ENCODE peak calls at places on chromosomes 7 and 10, in five cellular contexts. R is cardiac muscle cell, O is astrocyte, F is psoas muscle, Z is stomach. V is an unnamed sample. For H3K36me3, the result is how much of the 10 kb centered on the place peaks cover.

GRCh38 chr10:51896849-51897248 is 197.5 kb upstream of the CSTF2T start:
- DNase-seq in R (no peak), O (peak), F (no peak), Z (no peak), V (no peak)

GRCh38 chr7:66205736-66206080 is 574 bp downstream of the TPST1 start:
- DNase-seq in R (no peak), O (no peak), F (no peak), Z (no peak), V (no peak)

GRCh38 chr10:101896466-101896865 is 52.9 kb upstream of the KCNIP2 start:
- DNase-seq in R (no peak), O (peak), F (no peak), Z (no peak), V (no peak)

GRCh38 chr10:71998119-71998839 is 34.1 kb downstream of the CHST3 start:
- DNase-seq in R (no peak), O (no peak), F (no peak), Z (peak), V (no peak)

GRCh38 chr7:28729685-28730084 is 228.4 kb downstream of the TRIL start:
- DNase-seq in R (no peak), O (peak), F (no peak), Z (no peak), V (no peak)

GRCh38 chr10:77628906-77629730 is 8.5 kb downstream of the KCNMA1 start:
- DNase-seq in R (no peak), O (no peak), F (no peak), Z (no peak), V (no peak)

GRCh38 chr7:85023066-85023687 is 163.7 kb downstream of the SEMA3D start:
- DNase-seq in R (peak), O (peak), F (no peak), Z (no peak), V (peak)

GRCh38 chr10:110686037-110686436 is 41.9 kb downstream of the RBM20 start:
- DNase-seq in R (no peak), O (peak), F (no peak), Z (no peak), V (no peak)

GRCh38 chr7:132560105-132560504 is 16.2 kb downstream of the PLXNA4 start:
- DNase-seq in R (no peak), O (no peak), F (no peak), Z (no peak), V (no peak)

GRCh38 chr7:96388166-96388565 is 66.3 kb upstream of the SLC25A13 start:
- DNase-seq in R (no peak), O (peak), F (no peak), Z (no peak), V (no peak)

GRCh38 chr10:89887830-89888229 is 186.4 kb downstream of the KIF20B start:
- DNase-seq in R (no peak), O (no peak), F (no peak), Z (no peak), V (no peak)

GRCh38 chr7:151680810-151681209 is 161.1 kb upstream of the RHEB start:
- DNase-seq in R (no peak), O (no peak), F (peak), Z (peak), V (no peak)

GRCh38 chr7:93203496-93203895 is 22.8 kb downstream of the HEPACAM2 start:
- DNase-seq in R (no peak), O (no peak), F (no peak), Z (no peak), V (no peak)

GRCh38 chr10:79178614-79179403 is 110.0 kb downstream of the ZMIZ1 start:
- DNase-seq in R (peak), O (peak), F (no peak), Z (no peak), V (peak)

GRCh38 chr10:52226448-52226847 is 87.6 kb upstream of the DKK1 start:
- DNase-seq in R (no peak), O (peak), F (no peak), Z (no peak), V (no peak)

GRCh38 chr7:41869091-41869490 is 166.2 kb upstream of the INHBA start:
- DNase-seq in R (no peak), O (peak), F (no peak), Z (no peak), V (no peak)

GRCh38 chr10:126836009-126836408 is 69.2 kb upstream of the DOCK1 start:
- DNase-seq in R (no peak), O (no peak), F (no peak), Z (no peak), V (no peak)

GRCh38 chr7:101538596-101539459 is 90.3 kb downstream of the MYL10 start:
- DNase-seq in R (peak), O (no peak), F (peak), Z (peak), V (peak)

GRCh38 chr10:44627591-44628354 is 242.9 kb upstream of the CXCL12 start:
- DNase-seq in R (no peak), O (peak), F (no peak), Z (no peak), V (no peak)

GRCh38 chr10:101050206-101051069 is 11.4 kb upstream of the KAZALD1 start:
- DNase-seq in R (peak), O (no peak), F (peak), Z (peak), V (peak)

GRCh38 chr10:42421812-42422211 is 216.6 kb downstream of the ZNF33B start:
- DNase-seq in R (no peak), O (no peak), F (no peak), Z (no peak), V (no peak)

GRCh38 chr10:65753532-65753931 is 1172.3 kb upstream of the LRRTM3 start:
- DNase-seq in R (no peak), O (no peak), F (no peak), Z (no peak), V (no peak)

GRCh38 chr7:35691827-35692307 is 3.1 kb downstream of the HERPUD2 start:
- DNase-seq in R (peak), O (no peak), F (no peak), Z (no peak), V (no peak)

GRCh38 chr10:46550076-46550790 is 6.2 kb downstream of the GPRIN2 start:
- DNase-seq in R (no peak), O (no peak), F (peak), Z (peak), V (no peak)

GRCh38 chr10:132630666-132631347 is 93.2 kb downstream of the INPP5A start:
- DNase-seq in R (peak), O (no peak), F (peak), Z (peak), V (no peak)

GRCh38 chr7:120053390-120053961 is 219.5 kb upstream of the KCND2 start:
- DNase-seq in R (no peak), O (peak), F (no peak), Z (no peak), V (no peak)

GRCh38 chr7:140403878-140404564 is at the start of gene RAB19:
- DNase-seq in R (peak), O (no peak), F (no peak), Z (peak), V (no peak)

GRCh38 chr10:489335-489734 is 200.1 kb downstream of the DIP2C start:
- DNase-seq in R (no peak), O (no peak), F (peak), Z (peak), V (no peak)

GRCh38 chr7:145331076-145331475 is 495.2 kb upstream of the TPK1 start:
- DNase-seq in R (no peak), O (no peak), F (no peak), Z (no peak), V (no peak)

GRCh38 chr7:127905491-127906330 is 125.5 kb downstream of the LRRC4 start:
- DNase-seq in R (no peak), O (peak), F (no peak), Z (no peak), V (no peak)

GRCh38 chr7:111827863-111828504 is 265.7 kb upstream of the IMMP2L start:
- DNase-seq in R (no peak), O (peak), F (no peak), Z (no peak), V (peak)

GRCh38 chr10:70135046-70135445 is 2.4 kb upstream of the AIFM2 start:
- DNase-seq in R (no peak), O (no peak), F (no peak), Z (peak), V (no peak)

GRCh38 chr10:74213019-74213418 is 62.0 kb downstream of the ADK start:
- DNase-seq in R (no peak), O (no peak), F (no peak), Z (no peak), V (no peak)

GRCh38 chr7:134783294-134784069 is 4.0 kb downstream of the CALD1 start:
- DNase-seq in R (no peak), O (no peak), F (no peak), Z (no peak), V (no peak)
- H3K36me3 ChIP-seq in R (under half), O (under half), F (under half), Z (under half), V (under half)

DNA sequence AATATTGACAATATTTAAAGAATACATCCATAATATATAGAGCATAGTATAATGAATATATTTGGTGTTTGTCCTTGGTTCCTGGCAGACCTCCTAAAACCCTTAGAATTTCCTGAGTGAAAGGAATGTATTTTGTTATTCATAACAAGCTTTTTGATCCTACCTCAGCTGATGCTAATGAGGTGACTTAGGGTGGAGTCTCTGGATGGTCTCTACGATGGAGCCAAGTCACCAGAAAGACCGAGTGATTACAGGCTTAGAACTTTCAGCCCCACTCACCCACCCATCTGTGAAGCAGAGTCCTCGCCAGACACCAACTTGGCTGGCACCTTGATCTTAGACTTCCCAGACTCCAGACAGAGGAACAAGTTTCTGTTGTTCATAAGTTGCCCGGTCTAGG is 35.9 kb downstream of the UPF2 start:
- DNase-seq in R (no peak), O (no peak), F (no peak), Z (no peak), V (no peak)
- H3K36me3 ChIP-seq in R (under half), O (under half), F (half or more), Z (half or more), V (under half)

DNA sequence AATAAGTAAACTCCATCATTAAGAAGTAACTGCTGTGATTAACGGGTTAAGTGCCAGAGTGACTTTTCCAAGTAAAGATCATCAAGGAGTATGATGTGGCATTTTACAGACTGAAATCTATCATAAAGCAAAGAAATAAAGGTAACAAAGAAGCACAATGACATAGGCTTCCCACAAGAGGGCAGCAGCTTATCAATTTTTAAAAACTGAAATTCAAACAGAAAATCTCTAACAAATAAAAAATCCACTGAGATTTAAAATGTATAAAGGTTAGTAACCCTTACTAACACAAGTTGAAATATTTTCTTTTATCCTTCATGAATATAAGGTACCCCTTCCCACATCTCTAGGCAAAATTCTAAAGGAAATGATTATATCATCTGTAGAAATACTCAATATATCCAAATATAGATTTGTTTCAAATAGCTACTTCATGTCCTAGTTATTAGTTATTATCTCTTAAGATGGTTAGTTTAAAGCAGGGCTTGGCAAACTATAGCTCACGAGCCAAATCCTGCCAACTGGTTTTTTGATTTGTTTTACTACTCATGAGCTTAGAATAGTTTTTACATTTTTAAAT is 29.2 kb downstream of the FAM3C start:
- DNase-seq in R (peak), O (no peak), F (no peak), Z (no peak), V (peak)
- H3K36me3 ChIP-seq in R (under half), O (under half), F (under half), Z (under half), V (under half)

DNA sequence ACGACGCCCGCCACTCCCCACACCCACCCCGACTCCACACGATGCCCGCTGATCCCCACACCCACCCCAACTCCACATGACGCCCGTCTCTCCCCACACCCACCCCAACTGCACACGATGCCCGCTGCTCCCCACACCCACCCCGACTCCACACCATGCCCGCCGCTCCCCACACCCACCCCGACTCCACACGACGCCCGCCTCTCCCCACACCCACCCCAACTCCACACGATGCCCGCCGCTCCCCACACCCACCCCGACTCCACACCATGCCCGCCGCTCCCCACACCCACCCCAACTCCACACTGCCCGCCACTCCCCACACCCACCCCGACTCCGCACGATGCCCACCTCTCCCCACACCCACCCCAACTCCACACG is 317.0 kb downstream of the DNAJB6 start:
- DNase-seq in R (no peak), O (no peak), F (no peak), Z (no peak), V (no peak)
- H3K36me3 ChIP-seq in R (under half), O (under half), F (under half), Z (under half), V (under half)

DNA sequence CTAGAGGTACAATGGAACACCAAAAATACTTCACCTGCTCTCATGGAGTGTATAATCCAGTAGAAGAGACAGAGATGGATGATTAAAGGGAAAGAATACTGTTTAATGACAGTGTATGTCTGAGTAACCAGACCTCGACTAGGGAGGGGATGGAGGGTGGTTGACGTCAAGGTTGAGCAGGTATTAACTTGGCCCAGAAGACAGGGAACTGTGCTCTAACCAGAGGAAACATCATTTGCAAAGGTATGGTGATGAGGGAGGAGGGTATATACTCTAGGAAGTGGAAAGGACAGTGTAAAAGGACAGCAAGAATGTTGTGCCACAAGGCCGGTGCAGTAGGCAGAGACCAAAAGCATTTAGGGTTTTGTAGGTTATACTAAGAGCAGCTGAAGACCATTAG is 2.9 kb downstream of the MIOS start:
- DNase-seq in R (no peak), O (no peak), F (no peak), Z (no peak), V (no peak)
- H3K36me3 ChIP-seq in R (under half), O (under half), F (under half), Z (under half), V (under half)

GRCh38 chr7:142800103-142800502 is 29.3 kb downstream of the PRSS2 start:
- DNase-seq in R (no peak), O (no peak), F (no peak), Z (no peak), V (no peak)

GRCh38 chr7:142801601-142802295 is 31.0 kb downstream of the PRSS2 start:
- DNase-seq in R (no peak), O (no peak), F (no peak), Z (no peak), V (no peak)

GRCh38 chr7:142800699-142801260 is 30.0 kb downstream of the PRSS2 start:
- DNase-seq in R (no peak), O (no peak), F (no peak), Z (no peak), V (no peak)

GRCh38 chr7:142803901-142804300 is 33.1 kb downstream of the PRSS2 start:
- DNase-seq in R (no peak), O (no peak), F (no peak), Z (no peak), V (no peak)

DNA sequence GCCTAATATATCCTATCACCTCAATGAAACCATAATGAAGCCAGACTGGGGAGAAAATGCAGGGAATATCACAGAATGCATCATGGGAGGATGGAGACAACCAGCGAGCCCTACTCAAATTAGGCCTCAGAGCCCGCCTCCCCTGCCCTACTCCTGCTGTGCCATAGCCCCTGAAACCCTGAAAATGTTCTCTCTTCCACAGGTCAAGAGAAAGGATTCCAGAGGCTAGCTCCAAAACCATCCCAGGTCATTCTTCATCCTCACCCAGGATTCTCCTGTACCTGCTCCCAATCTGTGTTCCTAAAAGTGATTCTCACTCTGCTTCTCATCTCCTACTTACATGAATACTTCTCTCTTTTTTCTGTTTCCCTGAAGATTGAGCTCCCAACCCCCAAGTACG is 31.5 kb downstream of the PRSS2 start:
- DNase-seq in R (no peak), O (no peak), F (no peak), Z (no peak), V (no peak)
- H3K36me3 ChIP-seq in R (under half), O (under half), F (under half), Z (under half), V (under half)

GRCh38 chr7:855686-856369 is 20.5 kb upstream of the GET4 start:
- DNase-seq in R (no peak), O (no peak), F (no peak), Z (no peak), V (no peak)

GRCh38 chr7:860149-860548 is 16.2 kb upstream of the GET4 start:
- DNase-seq in R (no peak), O (no peak), F (no peak), Z (no peak), V (no peak)

GRCh38 chr7:856444-857095 is 19.8 kb upstream of the GET4 start:
- DNase-seq in R (no peak), O (no peak), F (no peak), Z (no peak), V (no peak)

GRCh38 chr7:859368-860030 is 16.9 kb upstream of the GET4 start:
- DNase-seq in R (no peak), O (no peak), F (no peak), Z (no peak), V (no peak)

DNA sequence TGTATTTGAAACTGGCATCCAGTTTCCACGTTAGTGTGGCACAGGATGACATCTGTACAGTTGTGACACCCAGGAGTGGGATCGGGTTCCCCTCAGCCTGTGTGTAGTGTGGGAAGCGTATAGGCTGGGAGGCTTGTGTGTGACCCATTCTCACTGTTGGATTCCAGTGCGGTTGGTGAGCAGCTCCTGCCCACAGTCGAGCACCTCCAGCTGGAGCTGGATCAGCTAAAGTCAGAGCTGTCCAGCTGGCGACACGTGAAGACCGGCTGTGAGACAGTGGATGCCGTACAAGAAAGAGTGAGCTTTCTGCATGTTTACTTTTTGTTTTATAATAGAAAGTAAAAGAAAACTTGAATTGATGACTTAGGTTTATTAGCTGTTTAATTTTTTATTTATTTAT is 18.7 kb upstream of the GET4 start:
- DNase-seq in R (no peak), O (no peak), F (no peak), Z (no peak), V (no peak)
- H3K36me3 ChIP-seq in R (half or more), O (under half), F (half or more), Z (half or more), V (half or more)

DNA sequence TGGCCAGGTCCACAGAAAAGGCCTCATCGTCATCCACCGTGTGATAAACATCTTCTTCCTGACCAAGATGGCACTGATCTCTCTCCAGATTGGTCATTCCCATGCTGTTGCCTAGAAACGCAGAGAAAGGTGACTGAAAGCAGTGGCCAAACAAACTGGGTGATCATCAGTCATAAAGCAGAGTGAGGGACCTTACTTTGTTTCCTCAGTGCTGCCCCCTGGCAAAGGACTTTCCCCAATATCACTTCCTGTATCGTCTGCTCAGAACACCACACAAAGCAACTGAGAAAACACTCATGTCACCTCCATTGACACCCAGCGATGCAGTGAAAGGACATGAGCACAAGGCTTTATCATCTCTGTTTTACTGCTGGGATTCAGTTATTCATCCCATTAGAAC is 40.0 kb upstream of the TM9SF3 start:
- DNase-seq in R (no peak), O (no peak), F (no peak), Z (no peak), V (peak)
- H3K36me3 ChIP-seq in R (under half), O (under half), F (under half), Z (under half), V (under half)

GRCh38 chr10:6217621-6218020 is 14.9 kb downstream of the PFKFB3 start:
- DNase-seq in R (no peak), O (no peak), F (no peak), Z (no peak), V (no peak)
- H3K36me3 ChIP-seq in R (half or more), O (under half), F (half or more), Z (half or more), V (under half)

GRCh38 chr10:33506838-33507661 is 172.6 kb upstream of the NRP1 start:
- DNase-seq in R (no peak), O (peak), F (no peak), Z (no peak), V (no peak)

GRCh38 chr10:33506391-33506790 is 171.9 kb upstream of the NRP1 start:
- DNase-seq in R (no peak), O (peak), F (no peak), Z (no peak), V (no peak)

GRCh38 chr10:33509231-33509871 is 174.9 kb upstream of the NRP1 start:
- DNase-seq in R (no peak), O (peak), F (peak), Z (peak), V (peak)

GRCh38 chr10:33507662-33508425 is 173.4 kb upstream of the NRP1 start:
- DNase-seq in R (no peak), O (no peak), F (no peak), Z (no peak), V (no peak)
- H3K36me3 ChIP-seq in R (under half), O (under half), F (under half), Z (under half), V (under half)